ENCODE peak calls at places on chromosomes 12 and 14, in six cellular contexts. Y is GM12878, D is HepG2, U is K562, Q is A549, X is upper lobe of left lung. T is an unnamed sample.

GRCh38 chr12:29067430-29067829 is 81.6 kb upstream of the FAR2 start:
- ATAC-seq in X (no peak), D (no peak), Q (no peak), Y (no peak), U (no peak), T (peak; percentile 31)

GRCh38 chr14:21258194-21258888 is 10.9 kb downstream of the HNRNPC start:
- ATAC-seq in D (no peak), Q (no peak), U (no peak), Y (peak; percentile 2), X (no peak), T (no peak)

GRCh38 chr12:23399402-23399933 is 550.0 kb downstream of the SOX5 start:
- ATAC-seq in Q (no peak), U (no peak), X (no peak), D (no peak), Y (no peak), T (no peak)

GRCh38 chr12:110185626-110186025 is 61.5 kb downstream of the IFT81 start:
- ATAC-seq in X (no peak), Y (no peak), D (no peak), Q (no peak), U (no peak), T (no peak)

GRCh38 chr12:3119192-3119744 is 42.1 kb downstream of the TSPAN9 start:
- ATAC-seq in Y (no peak), U (no peak), D (no peak), X (no peak), Q (no peak), T (no peak)

GRCh38 chr14:58414845-58415244 is 12.5 kb downstream of the TIMM9 start:
- ATAC-seq in D (peak; percentile 91), Y (peak; percentile 75), X (no peak), Q (peak; percentile 75), U (peak; percentile 82), T (no peak)

GRCh38 chr12:91851741-91852477 is 293.7 kb downstream of the BTG1 start:
- ATAC-seq in D (no peak), Y (peak; percentile 57), U (no peak), X (no peak), Q (no peak), T (no peak)

GRCh38 chr12:72053604-72054003 is 115.0 kb downstream of the TPH2 start:
- ATAC-seq in D (no peak), U (no peak), Q (no peak), X (no peak), Y (no peak), T (no peak)

GRCh38 chr12:39587247-39587646 is 32.4 kb downstream of the ABCD2 start:
- ATAC-seq in X (no peak), U (peak; percentile 85), Y (peak; percentile 84), D (peak; percentile 71), Q (peak; percentile 90), T (no peak)

GRCh38 chr14:69093551-69094421 is 59.1 kb downstream of the DCAF5 start:
- ATAC-seq in U (peak; percentile 57), Y (peak; percentile 35), Q (peak; percentile 63), X (peak; percentile 50), D (peak; percentile 99), T (peak; percentile 22)

GRCh38 chr14:73752297-73752992 is 38.3 kb upstream of the PNMA1 start:
- ATAC-seq in Q (peak; percentile 56), U (no peak), X (peak; percentile 40), Y (peak; percentile 52), D (peak; percentile 2), T (peak; percentile 58)

GRCh38 chr12:126588586-126589249 is 1523.5 kb downstream of the AACS start:
- ATAC-seq in D (no peak), Q (no peak), X (peak; percentile 59), Y (no peak), U (no peak), T (no peak)

GRCh38 chr14:24052656-24053547 is 1.1 kb downstream of the CARMIL3 start:
- ATAC-seq in U (no peak), Q (no peak), Y (no peak), D (no peak), X (no peak), T (no peak)

GRCh38 chr12:111773801-111774551 is 7.2 kb downstream of the ALDH2 start:
- ATAC-seq in D (peak; percentile 65), X (peak; percentile 71), Y (peak; percentile 84), Q (peak; percentile 57), U (no peak), T (peak; percentile 88)

GRCh38 chr12:69023840-69024239 is 90.9 kb upstream of the CPM start:
- ATAC-seq in Q (peak; percentile 49), U (no peak), D (no peak), X (no peak), Y (no peak), T (no peak)

GRCh38 chr12:581321-581720 is 81.9 kb downstream of the NINJ2 start:
- ATAC-seq in X (no peak), D (no peak), Y (no peak), Q (no peak), U (no peak), T (no peak)

GRCh38 chr12:580813-581212 is 82.4 kb downstream of the NINJ2 start:
- ATAC-seq in Q (no peak), Y (no peak), U (no peak), D (no peak), X (no peak), T (no peak)

GRCh38 chr12:579450-580110 is 83.7 kb downstream of the NINJ2 start:
- ATAC-seq in Y (no peak), D (no peak), Q (no peak), X (no peak), U (no peak), T (no peak)

GRCh38 chr12:576613-577110 is 86.6 kb downstream of the NINJ2 start:
- ATAC-seq in Y (no peak), Q (no peak), U (no peak), D (no peak), X (no peak), T (no peak)

GRCh38 chr12:578743-579449 is 84.3 kb downstream of the NINJ2 start:
- ATAC-seq in Q (peak; percentile 19), U (no peak), D (no peak), Y (no peak), X (no peak), T (no peak)
- H3K4me1 ChIP-seq in Q (peaks cover 40% of the 10 kb centered on the region), U (peaks cover 28% of the 10 kb centered on the region), D (peaks cover 94% of the 10 kb centered on the region), Y (peaks cover 10% of the 10 kb centered on the region), X (peaks cover 28% of the 10 kb centered on the region), T (peaks cover 9% of the 10 kb centered on the region)

GRCh38 chr12:87283111-87283510 is 746.1 kb downstream of the C12orf50 start:
- ATAC-seq in D (no peak), Q (no peak), U (no peak), X (no peak), Y (no peak), T (no peak)

GRCh38 chr12:87280356-87280755 is 748.8 kb downstream of the C12orf50 start:
- ATAC-seq in X (no peak), D (no peak), Y (peak; percentile 96), Q (no peak), U (no peak), T (no peak)

DNA sequence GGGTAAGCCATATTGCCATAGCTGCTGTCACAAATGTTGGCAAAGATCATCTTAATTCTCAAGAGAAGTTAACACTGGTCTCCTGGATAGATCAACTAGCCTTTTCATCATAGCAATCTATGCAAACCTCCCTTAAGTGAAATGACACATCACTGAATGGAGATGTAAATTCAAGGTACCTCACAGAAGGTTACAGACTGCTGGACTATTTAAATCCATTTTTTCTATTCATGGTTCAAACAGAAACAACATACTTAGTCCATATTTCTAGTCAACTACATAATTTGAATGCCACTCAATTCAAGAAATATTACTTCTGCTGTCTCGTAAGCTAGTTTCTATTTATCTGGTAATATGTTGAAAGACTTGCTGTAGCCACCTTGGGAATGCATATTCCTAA is 748.3 kb downstream of the C12orf50 start:
- ATAC-seq in U (no peak), X (no peak), Q (no peak), D (no peak), Y (peak; percentile 72), T (no peak)
- TF ChIP-seq EP300 in U (no peak), X (no peak), Q (no peak), D (no peak), Y (no peak), T (no peak)

DNA sequence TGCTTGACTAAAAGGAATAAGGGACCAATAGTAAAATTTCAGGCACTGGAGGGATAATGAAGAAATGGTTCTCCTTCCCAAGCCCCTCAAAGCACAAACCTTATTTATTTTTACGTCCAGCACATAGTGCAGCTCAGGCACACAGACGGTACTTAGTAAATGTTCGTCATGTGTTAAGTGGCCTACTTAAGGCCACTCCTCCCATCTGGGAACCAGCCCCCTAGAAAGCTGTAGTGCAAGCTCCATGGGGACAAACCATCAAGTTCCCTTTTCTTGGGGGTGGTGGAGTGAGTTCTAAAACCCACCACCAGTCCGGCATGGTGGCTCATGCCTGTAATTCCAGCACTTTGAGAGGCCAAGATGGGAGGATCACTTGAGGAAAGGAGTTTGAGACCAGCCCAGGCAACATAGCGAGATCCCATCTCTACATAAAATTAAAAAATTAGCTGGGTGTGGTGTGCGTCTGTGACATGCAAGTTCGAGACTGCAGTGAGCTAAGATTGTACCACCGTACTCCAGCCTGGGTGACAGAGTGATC is 49.4 kb downstream of the PITPNM2 start:
- ATAC-seq in Y (no peak), X (no peak), U (peak; percentile 13), D (no peak), Q (no peak), T (no peak)
- H3K4me1 ChIP-seq in Y (peaks cover under 1% of the 10 kb centered on the region), X (peaks cover 69% of the 10 kb centered on the region), U (peaks cover 7% of the 10 kb centered on the region), D (peaks cover 50% of the 10 kb centered on the region), Q (peaks cover 23% of the 10 kb centered on the region), T (no peaks in the 10 kb centered on the region)

GRCh38 chr12:49922349-49923034 is 18.8 kb upstream of the FAIM2 start:
- ATAC-seq in Y (no peak), Q (no peak), U (no peak), D (peak; percentile 38), X (no peak), T (no peak)

GRCh38 chr12:49921936-49922335 is 18.2 kb upstream of the FAIM2 start:
- ATAC-seq in D (no peak), U (no peak), Y (no peak), X (no peak), Q (no peak), T (peak; percentile 43)

GRCh38 chr12:49920915-49921286 is 17.2 kb upstream of the FAIM2 start:
- ATAC-seq in Q (no peak), X (no peak), Y (no peak), D (no peak), U (no peak), T (no peak)

GRCh38 chr12:49921299-49921698 is 17.6 kb upstream of the FAIM2 start:
- ATAC-seq in U (no peak), D (no peak), Y (no peak), Q (no peak), X (no peak), T (no peak)

DNA sequence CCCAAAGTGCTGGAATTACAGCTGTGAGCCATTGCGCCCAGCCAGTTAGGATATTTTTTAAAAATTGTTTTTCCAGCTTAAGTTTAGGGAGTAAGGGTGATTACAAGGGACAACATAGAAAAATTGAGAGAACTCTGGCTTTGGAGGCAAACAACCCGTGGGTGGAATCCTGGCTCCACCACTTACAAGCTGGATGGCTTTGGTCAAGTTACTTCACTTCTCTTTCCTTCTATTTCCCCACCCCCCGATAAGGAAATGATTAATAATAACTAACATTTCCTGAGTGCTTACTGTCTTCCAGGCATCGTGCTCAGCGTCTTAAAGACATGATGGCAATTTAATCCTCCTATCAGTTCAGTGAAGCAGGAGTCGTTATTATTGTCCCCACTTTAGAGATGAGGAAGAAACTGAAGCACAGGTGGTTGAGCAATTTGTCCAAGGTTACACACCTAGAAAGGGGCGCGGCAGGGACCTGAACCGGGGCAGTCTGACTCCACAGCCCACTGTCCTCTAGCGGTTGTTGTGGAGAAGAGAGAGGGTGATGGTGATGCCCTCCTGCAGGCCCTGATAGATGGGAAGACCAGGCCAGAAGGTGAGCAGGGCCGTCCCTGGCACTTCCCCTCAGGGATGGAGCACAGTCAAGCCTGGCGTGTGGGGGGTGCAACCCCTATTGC is 16.7 kb upstream of the FAIM2 start:
- ATAC-seq in Y (no peak), X (no peak), D (peak; percentile 83), Q (no peak), U (peak; percentile 53), T (peak; percentile 63)
- TF ChIP-seq EP300 in Y (no peak), X (no peak), D (no peak), Q (no peak), U (no peak), T (no peak)

T was measured in gastroesophageal sphincter.